ENCODE peak calls at places on chromosomes 6 and 20, in five cellular contexts. I, P, N, H and Z are unnamed samples.

GRCh38 chr6:39295538-39295937 is 18.7 kb downstream of the KCNK17 start:
- DNase-seq in I (no peak), P (no peak), N (no peak), H (no peak), Z (no peak)

GRCh38 chr20:62445553-62446340 is 18.4 kb upstream of the RBBP8NL start:
- DNase-seq in I (no peak), P (no peak), N (no peak), H (no peak), Z (no peak)

GRCh38 chr20:20932156-20932555 is 174.0 kb downstream of the LINC00237 start:
- DNase-seq in I (no peak), P (no peak), N (no peak), H (no peak), Z (no peak)

GRCh38 chr6:143394351-143394750 is 56.1 kb downstream of the ADAT2 start:
- DNase-seq in I (no peak), P (peak), N (no peak), H (no peak), Z (no peak)

GRCh38 chr20:2756056-2756611 is 44.3 kb downstream of the CPXM1 start:
- DNase-seq in I (peak), P (peak), N (no peak), H (peak), Z (no peak)

GRCh38 chr6:53038148-53038547 is 27.1 kb upstream of the FBXO9 start:
- DNase-seq in I (no peak), P (no peak), N (no peak), H (no peak), Z (no peak)

GRCh38 chr6:22418714-22419113 is 121.9 kb upstream of the PRL start:
- DNase-seq in I (no peak), P (no peak), N (no peak), H (no peak), Z (no peak)

GRCh38 chr20:57998276-57998675 is 230.2 kb downstream of the ANKRD60 start:
- DNase-seq in I (no peak), P (no peak), N (no peak), H (no peak), Z (no peak)

GRCh38 chr6:37696841-37697735 is 595 bp downstream of the MDGA1 start:
- DNase-seq in I (peak), P (peak), N (no peak), H (no peak), Z (peak)

GRCh38 chr6:36560822-36561221 is 13.5 kb upstream of the STK38 start:
- DNase-seq in I (no peak), P (no peak), N (no peak), H (no peak), Z (no peak)

GRCh38 chr6:120077489-120077888 is 727.9 kb upstream of the MAN1A1 start:
- DNase-seq in I (peak), P (peak), N (no peak), H (no peak), Z (no peak)

GRCh38 chr20:63422653-63423052 is 49.8 kb downstream of the KCNQ2 start:
- DNase-seq in I (no peak), P (no peak), N (no peak), H (no peak), Z (no peak)

GRCh38 chr6:133466666-133467065 is 225.5 kb downstream of the EYA4 start:
- DNase-seq in I (peak), P (no peak), N (no peak), H (no peak), Z (no peak)

GRCh38 chr6:75643173-75643572 is 41.5 kb downstream of the SENP6 start:
- DNase-seq in I (no peak), P (peak), N (no peak), H (no peak), Z (no peak)

GRCh38 chr6:44339763-44340625 is 2.5 kb upstream of the SPATS1 start:
- DNase-seq in I (no peak), P (no peak), N (no peak), H (no peak), Z (no peak)

GRCh38 chr6:140779341-140779740 is 1353.4 kb upstream of the GJE1 start:
- DNase-seq in I (no peak), P (peak), N (no peak), H (no peak), Z (no peak)

GRCh38 chr6:150891886-150892485 is 26.5 kb downstream of the MTHFD1L start:
- DNase-seq in I (peak), P (peak), N (peak), H (peak), Z (peak)

GRCh38 chr6:142569676-142570075 is 267.9 kb downstream of the ADGRG6 start:
- DNase-seq in I (no peak), P (peak), N (no peak), H (no peak), Z (no peak)

GRCh38 chr6:110529355-110529754 is 52.9 kb upstream of the SLC22A16 start:
- DNase-seq in I (no peak), P (peak), N (no peak), H (no peak), Z (no peak)

GRCh38 chr20:12942123-12942522 is 66.6 kb upstream of the SPTLC3 start:
- DNase-seq in I (no peak), P (no peak), N (no peak), H (no peak), Z (no peak)

GRCh38 chr20:40669692-40670091 is 19.3 kb downstream of the MAFB start:
- DNase-seq in I (no peak), P (no peak), N (peak), H (no peak), Z (no peak)

GRCh38 chr20:53829086-53829703 is 235.6 kb upstream of the ZNF217 start:
- DNase-seq in I (peak), P (peak), N (no peak), H (no peak), Z (no peak)

GRCh38 chr20:36573103-36573797 is at the start of gene TGIF2:
- DNase-seq in I (peak), P (peak), N (peak), H (peak), Z (peak)

GRCh38 chr6:35044145-35044745 is 96.9 kb downstream of the TCP11 start:
- DNase-seq in I (no peak), P (peak), N (peak), H (no peak), Z (no peak)

GRCh38 chr6:99369533-99369932 is 20.1 kb upstream of the FAXC start:
- DNase-seq in I (no peak), P (no peak), N (no peak), H (no peak), Z (no peak)